ENCODE peak calls at places on chromosomes 11 and 22, in five cellular contexts. One of them, this sample, is unnamed. For H3K4me1, the result is how much of the 10 kb centered on the place peaks cover.

GRCh38 chr22:40403651-40404050 is 33.3 kb downstream of the SGSM3 start:
- DNase-seq in A549: no peak
- DNase-seq in hepatocyte: no peak
- DNase-seq in H1: no peak
- DNase-seq in GM23248: no peak
- DNase-seq in this sample: no peak

GRCh38 chr11:44943118-44943517 is 7.6 kb downstream of the TP53I11 start:
- DNase-seq in H1: no peak
- DNase-seq in GM23248: no peak
- DNase-seq in A549: no peak
- DNase-seq in hepatocyte: no peak
- DNase-seq in this sample: peak

GRCh38 chr11:132035736-132036135 is 665.3 kb downstream of the NTM start:
- DNase-seq in GM23248: no peak
- DNase-seq in hepatocyte: no peak
- DNase-seq in H1: no peak
- DNase-seq in A549: no peak
- DNase-seq in this sample: no peak

GRCh38 chr22:41564563-41564962 is 3.8 kb downstream of the CSDC2 start:
- DNase-seq in hepatocyte: no peak
- DNase-seq in H1: no peak
- DNase-seq in A549: no peak
- DNase-seq in GM23248: no peak
- DNase-seq in this sample: no peak

GRCh38 chr11:62560566-62561103 is 13.1 kb downstream of the EEF1G start:
- DNase-seq in A549: peak
- DNase-seq in hepatocyte: peak
- DNase-seq in H1: peak
- DNase-seq in GM23248: peak
- DNase-seq in this sample: peak

GRCh38 chr11:103110406-103110805 is 1.2 kb downstream of the DYNC2H1 start:
- DNase-seq in H1: no peak
- DNase-seq in GM23248: peak
- DNase-seq in hepatocyte: peak
- DNase-seq in A549: peak
- DNase-seq in this sample: peak

GRCh38 chr11:126317681-126318641 is 14.1 kb downstream of the DCPS start:
- DNase-seq in GM23248: peak
- DNase-seq in H1: no peak
- DNase-seq in A549: no peak
- DNase-seq in hepatocyte: peak
- DNase-seq in this sample: no peak

GRCh38 chr11:60875856-60876485 is 8.6 kb downstream of the ZP1 start:
- DNase-seq in GM23248: no peak
- DNase-seq in H1: no peak
- DNase-seq in A549: no peak
- DNase-seq in hepatocyte: no peak
- DNase-seq in this sample: no peak

GRCh38 chr11:73372371-73372993 is 3.7 kb upstream of the RELT start:
- DNase-seq in H1: no peak
- DNase-seq in A549: peak
- DNase-seq in hepatocyte: no peak
- DNase-seq in GM23248: peak
- DNase-seq in this sample: peak

GRCh38 chr22:37843746-37844089 is 416 bp downstream of the ANKRD54 start:
- DNase-seq in A549: no peak
- DNase-seq in GM23248: peak
- DNase-seq in hepatocyte: peak
- DNase-seq in H1: no peak
- DNase-seq in this sample: peak

GRCh38 chr11:12845739-12846358 is 163.3 kb upstream of the RASSF10 start:
- DNase-seq in GM23248: peak
- DNase-seq in H1: no peak
- DNase-seq in hepatocyte: peak
- DNase-seq in A549: peak
- DNase-seq in this sample: no peak

GRCh38 chr11:19393119-19393518 is 152.4 kb upstream of the E2F8 start:
- DNase-seq in A549: no peak
- DNase-seq in H1: no peak
- DNase-seq in GM23248: no peak
- DNase-seq in hepatocyte: no peak
- DNase-seq in this sample: no peak

GRCh38 chr22:29842172-29842571 is 4.1 kb upstream of the ASCC2 start:
- DNase-seq in hepatocyte: no peak
- DNase-seq in GM23248: no peak
- DNase-seq in H1: no peak
- DNase-seq in A549: no peak
- DNase-seq in this sample: no peak
- H3K4me2 ChIP-seq in hepatocyte: no peak
- H3K4me2 ChIP-seq in GM23248: peak
- H3K4me2 ChIP-seq in H1: no peak
- H3K4me2 ChIP-seq in A549: peak
- H3K4me2 ChIP-seq in this sample: no peak

DNA sequence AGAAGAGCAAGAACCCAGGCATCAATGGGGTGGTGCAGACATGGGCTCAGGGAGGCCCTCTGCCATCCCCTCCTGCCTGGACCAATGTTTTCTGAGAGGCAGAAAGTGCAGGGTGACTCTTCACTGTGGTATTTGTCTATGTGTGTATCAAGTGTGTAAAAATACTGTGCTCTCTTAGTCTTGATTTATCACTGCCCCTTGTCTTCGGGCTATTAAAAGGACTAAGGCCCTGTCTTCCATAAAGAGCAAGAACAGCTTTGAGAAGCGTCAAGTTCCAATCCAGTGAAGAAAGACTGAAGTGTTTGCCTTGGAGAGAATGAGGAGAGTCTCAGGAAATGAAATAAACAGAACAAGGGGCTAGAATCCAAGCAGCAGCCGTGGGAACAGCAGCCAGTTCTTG is 14.4 kb downstream of the PRSS23 start:
- DNase-seq in GM23248: peak
- DNase-seq in hepatocyte: no peak
- DNase-seq in H1: no peak
- DNase-seq in A549: no peak
- DNase-seq in this sample: no peak
- H3K27ac ChIP-seq in GM23248: peak
- H3K27ac ChIP-seq in hepatocyte: peak
- H3K27ac ChIP-seq in H1: no peak
- H3K27ac ChIP-seq in A549: peak
- H3K27ac ChIP-seq in this sample: no peak

GRCh38 chr22:27795053-27795452 is 6.5 kb downstream of the MN1 start:
- DNase-seq in H1: no peak
- DNase-seq in A549: no peak
- DNase-seq in hepatocyte: no peak
- DNase-seq in GM23248: peak
- DNase-seq in this sample: no peak
- H3K4me1 ChIP-seq in H1: under half
- H3K4me1 ChIP-seq in A549: under half
- H3K4me1 ChIP-seq in hepatocyte: under half
- H3K4me1 ChIP-seq in GM23248: under half
- H3K4me1 ChIP-seq in this sample: under half

GRCh38 chr22:35835998-35836691 is 118.5 kb downstream of the APOL5 start:
- DNase-seq in H1: no peak
- DNase-seq in hepatocyte: peak
- DNase-seq in A549: peak
- DNase-seq in GM23248: peak
- DNase-seq in this sample: peak

GRCh38 chr22:35841907-35842518 is 124.3 kb downstream of the APOL5 start:
- DNase-seq in A549: no peak
- DNase-seq in hepatocyte: no peak
- DNase-seq in GM23248: no peak
- DNase-seq in H1: no peak
- DNase-seq in this sample: no peak

GRCh38 chr22:35839811-35840739 is 122.4 kb downstream of the APOL5 start:
- DNase-seq in GM23248: peak
- DNase-seq in H1: peak
- DNase-seq in hepatocyte: peak
- DNase-seq in A549: peak
- DNase-seq in this sample: peak

GRCh38 chr22:35837328-35837727 is 119.7 kb downstream of the APOL5 start:
- DNase-seq in A549: no peak
- DNase-seq in GM23248: no peak
- DNase-seq in H1: no peak
- DNase-seq in hepatocyte: no peak
- DNase-seq in this sample: peak

GRCh38 chr22:35838849-35839646 is 121.4 kb downstream of the APOL5 start:
- DNase-seq in GM23248: peak
- DNase-seq in hepatocyte: peak
- DNase-seq in A549: peak
- DNase-seq in H1: no peak
- DNase-seq in this sample: peak
- H3K4me2 ChIP-seq in GM23248: peak
- H3K4me2 ChIP-seq in hepatocyte: peak
- H3K4me2 ChIP-seq in A549: peak
- H3K4me2 ChIP-seq in H1: peak
- H3K4me2 ChIP-seq in this sample: no peak

GRCh38 chr11:69615545-69616278 is 25.2 kb upstream of the CCND1 start:
- DNase-seq in hepatocyte: peak
- DNase-seq in H1: no peak
- DNase-seq in A549: no peak
- DNase-seq in GM23248: no peak
- DNase-seq in this sample: no peak
- H3K27ac ChIP-seq in hepatocyte: no peak
- H3K27ac ChIP-seq in H1: no peak
- H3K27ac ChIP-seq in A549: no peak
- H3K27ac ChIP-seq in GM23248: no peak
- H3K27ac ChIP-seq in this sample: no peak

GRCh38 chr11:1828542-1828941 is 6.2 kb upstream of the SYT8 start:
- DNase-seq in GM23248: no peak
- DNase-seq in A549: no peak
- DNase-seq in H1: no peak
- DNase-seq in hepatocyte: no peak
- DNase-seq in this sample: peak

GRCh38 chr11:1829039-1829820 is 5.6 kb upstream of the SYT8 start:
- DNase-seq in hepatocyte: no peak
- DNase-seq in H1: no peak
- DNase-seq in A549: no peak
- DNase-seq in GM23248: peak
- DNase-seq in this sample: no peak

GRCh38 chr11:1826552-1827094 is 8.2 kb upstream of the SYT8 start:
- DNase-seq in hepatocyte: no peak
- DNase-seq in GM23248: peak
- DNase-seq in A549: peak
- DNase-seq in H1: no peak
- DNase-seq in this sample: peak

GRCh38 chr11:1827095-1827797 is 7.5 kb upstream of the SYT8 start:
- DNase-seq in H1: no peak
- DNase-seq in A549: peak
- DNase-seq in hepatocyte: peak
- DNase-seq in GM23248: peak
- DNase-seq in this sample: peak

DNA sequence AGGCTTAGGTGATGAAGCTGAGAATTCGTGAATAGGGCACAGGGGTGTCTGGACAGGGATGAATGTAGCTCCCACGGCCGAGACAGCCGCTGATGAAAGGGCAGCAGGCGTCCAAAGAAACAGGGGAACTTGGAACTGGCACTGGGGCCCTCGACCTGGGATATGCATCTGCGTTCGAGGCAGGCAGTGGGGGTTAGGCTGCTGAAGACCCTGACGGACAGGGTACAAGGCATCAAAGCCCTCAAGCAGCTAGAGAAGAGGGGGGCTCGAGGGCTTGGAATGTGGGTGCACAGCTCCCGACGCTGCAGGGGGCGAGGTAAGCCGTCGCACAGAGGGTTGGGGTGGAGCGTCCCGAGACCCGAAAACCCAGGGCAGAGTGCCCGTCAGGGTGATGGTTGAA is 6.9 kb upstream of the SYT8 start:
- DNase-seq in hepatocyte: no peak
- DNase-seq in H1: no peak
- DNase-seq in GM23248: no peak
- DNase-seq in A549: no peak
- DNase-seq in this sample: peak
- H3K4me1 ChIP-seq in hepatocyte: half or more
- H3K4me1 ChIP-seq in H1: under half
- H3K4me1 ChIP-seq in GM23248: under half
- H3K4me1 ChIP-seq in A549: half or more
- H3K4me1 ChIP-seq in this sample: under half

GRCh38 chr11:75585271-75585670 is 23.2 kb downstream of the SERPINH1 start:
- DNase-seq in hepatocyte: no peak
- DNase-seq in A549: no peak
- DNase-seq in H1: no peak
- DNase-seq in GM23248: no peak
- DNase-seq in this sample: no peak

GRCh38 chr11:75579841-75580240 is 17.8 kb downstream of the SERPINH1 start:
- DNase-seq in GM23248: no peak
- DNase-seq in A549: no peak
- DNase-seq in hepatocyte: no peak
- DNase-seq in H1: no peak
- DNase-seq in this sample: no peak

GRCh38 chr11:75583710-75584658 is 21.9 kb downstream of the SERPINH1 start:
- DNase-seq in H1: no peak
- DNase-seq in hepatocyte: peak
- DNase-seq in A549: no peak
- DNase-seq in GM23248: peak
- DNase-seq in this sample: no peak

GRCh38 chr11:75582461-75582934 is 20.4 kb downstream of the SERPINH1 start:
- DNase-seq in A549: no peak
- DNase-seq in hepatocyte: no peak
- DNase-seq in H1: no peak
- DNase-seq in GM23248: no peak
- DNase-seq in this sample: no peak

GRCh38 chr11:75582935-75583709 is 21.1 kb downstream of the SERPINH1 start:
- DNase-seq in H1: no peak
- DNase-seq in hepatocyte: peak
- DNase-seq in GM23248: peak
- DNase-seq in A549: peak
- DNase-seq in this sample: peak
- H3K4me2 ChIP-seq in H1: peak
- H3K4me2 ChIP-seq in hepatocyte: peak
- H3K4me2 ChIP-seq in GM23248: peak
- H3K4me2 ChIP-seq in A549: peak
- H3K4me2 ChIP-seq in this sample: peak

DNA sequence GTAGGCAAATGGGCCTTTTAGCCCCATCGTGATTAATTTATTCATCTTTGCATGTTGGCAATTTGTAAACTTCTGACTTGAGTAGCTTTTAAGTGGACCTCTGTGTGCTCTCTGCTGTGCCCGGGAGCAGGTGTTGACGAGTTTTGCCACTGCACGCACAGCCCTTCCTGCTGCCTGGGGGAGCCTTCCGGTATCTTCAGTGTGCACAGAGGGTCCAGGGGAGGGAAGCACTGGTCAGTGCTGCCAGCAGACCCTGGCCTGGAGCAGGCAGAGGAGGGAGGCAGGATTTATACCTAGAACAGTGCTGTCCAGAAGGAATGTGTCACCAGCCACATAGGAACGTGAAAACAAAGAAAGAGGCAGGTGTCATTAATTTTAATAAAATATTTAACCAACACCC is 403.5 kb downstream of the TBC1D22A start:
- DNase-seq in A549: no peak
- DNase-seq in hepatocyte: no peak
- DNase-seq in GM23248: no peak
- DNase-seq in H1: no peak
- DNase-seq in this sample: no peak
- H3K27ac ChIP-seq in A549: no peak
- H3K27ac ChIP-seq in hepatocyte: no peak
- H3K27ac ChIP-seq in GM23248: no peak
- H3K27ac ChIP-seq in H1: no peak
- H3K27ac ChIP-seq in this sample: no peak

GRCh38 chr11:114156766-114157165 is 97.3 kb downstream of the ZBTB16 start:
- DNase-seq in GM23248: no peak
- DNase-seq in hepatocyte: no peak
- DNase-seq in H1: no peak
- DNase-seq in A549: no peak
- DNase-seq in this sample: no peak
- H3K4me1 ChIP-seq in GM23248: under half
- H3K4me1 ChIP-seq in hepatocyte: under half
- H3K4me1 ChIP-seq in H1: under half
- H3K4me1 ChIP-seq in A549: under half
- H3K4me1 ChIP-seq in this sample: under half